ENCODE peak calls at places on chromosomes 6 and 20, in four cellular contexts. R is mammary epithelial cell, N is fibroblast of lung, A is IMR-90. D is an unnamed sample.

GRCh38 chr6:157787080-157787479 is 36.0 kb upstream of the SNX9 start:
- DNase-seq in R (no peak), N (peak), A (peak), D (peak)

GRCh38 chr6:69279805-69280204 is 517.0 kb downstream of the LMBRD1 start:
- DNase-seq in A (no peak), R (no peak), N (no peak), D (no peak)

GRCh38 chr6:7636151-7636550 is 46.2 kb downstream of the SNRNP48 start:
- DNase-seq in A (no peak), N (no peak), R (no peak), D (no peak)

GRCh38 chr6:161137839-161138544 is 135.9 kb downstream of the AGPAT4 start:
- DNase-seq in N (peak), R (peak), A (peak), D (peak)

GRCh38 chr20:8152183-8152582 is 20.1 kb downstream of the PLCB1 start:
- DNase-seq in N (peak), R (no peak), A (peak), D (peak)

GRCh38 chr20:63835031-63835858 is 4.2 kb upstream of the ZBTB46 start:
- DNase-seq in R (peak), A (peak), N (peak), D (peak)

GRCh38 chr20:40953856-40954255 is 74.8 kb upstream of the TOP1 start:
- DNase-seq in A (peak), N (peak), R (no peak), D (peak)

GRCh38 chr6:26478985-26479278 is 21.2 kb upstream of the BTN1A1 start:
- DNase-seq in R (no peak), A (no peak), N (no peak), D (no peak)

GRCh38 chr20:40739841-40740240 is 50.8 kb upstream of the MAFB start:
- DNase-seq in R (no peak), A (no peak), N (no peak), D (no peak)

GRCh38 chr6:56387621-56388413 is 140.4 kb upstream of the COL21A1 start:
- DNase-seq in N (no peak), R (peak), A (no peak), D (no peak)

GRCh38 chr6:38178584-38178886 is 359.0 kb downstream of the ZFAND3 start:
- DNase-seq in A (no peak), R (no peak), N (no peak), D (no peak)

GRCh38 chr20:21235346-21235712 is 67.8 kb upstream of the XRN2 start:
- DNase-seq in R (no peak), N (no peak), A (no peak), D (no peak)

GRCh38 chr20:37570419-37570818 is 42.7 kb upstream of the BLCAP start:
- DNase-seq in A (no peak), R (no peak), N (no peak), D (no peak)

GRCh38 chr6:72246926-72247325 is 360.6 kb downstream of the RIMS1 start:
- DNase-seq in A (peak), N (peak), R (peak), D (no peak)

GRCh38 chr6:43811101-43812099 is 41.4 kb downstream of the VEGFA start:
- DNase-seq in N (no peak), A (peak), R (no peak), D (no peak)

GRCh38 chr6:21371676-21372161 is 221.8 kb upstream of the SOX4 start:
- DNase-seq in R (peak), N (peak), A (no peak), D (peak)

DNA sequence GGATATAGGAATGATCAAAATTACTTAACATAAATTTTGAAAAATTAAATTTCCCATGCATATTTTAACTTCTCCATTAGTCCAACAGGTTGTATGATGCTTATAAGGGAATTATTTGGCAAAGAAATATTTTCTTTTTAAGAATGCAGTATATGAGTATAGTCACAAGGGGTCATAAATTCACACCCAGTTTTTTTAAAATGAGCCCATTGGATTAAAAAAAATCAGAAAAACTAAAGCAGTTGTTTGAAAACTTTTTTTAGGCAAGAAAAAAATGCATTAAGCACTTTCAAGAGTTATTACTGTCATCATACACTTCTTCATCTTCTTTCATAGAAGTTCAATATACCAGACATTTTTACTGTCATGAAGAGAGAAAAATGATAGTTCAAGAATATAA is 404.2 kb upstream of the FLRT3 start:
- DNase-seq in N (no peak), R (no peak), A (no peak), D (no peak)
- H2AFZ ChIP-seq in N (no peak), R (no peak), A (no peak), D (no peak)

DNA sequence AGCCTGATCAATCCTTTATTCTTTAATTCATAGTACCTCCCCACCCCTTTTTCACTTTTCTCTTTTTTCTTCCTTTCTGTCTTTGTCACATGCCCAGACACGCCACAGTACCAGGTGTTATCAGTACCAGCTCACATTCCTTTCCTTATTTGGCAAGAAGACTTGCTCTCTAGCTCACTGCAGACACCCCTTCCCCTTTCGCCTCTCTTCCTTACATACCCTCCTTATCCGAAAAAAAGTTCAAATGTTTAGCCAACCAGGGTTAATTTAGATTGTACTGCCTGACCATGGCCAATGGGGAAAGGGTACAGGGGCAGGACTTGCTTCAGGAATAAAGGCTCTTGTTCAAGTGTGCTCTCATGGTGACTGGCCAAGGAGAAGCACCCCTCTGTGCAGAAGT is 9.3 kb upstream of the SIRPB2 start:
- DNase-seq in R (peak), A (no peak), N (no peak), D (no peak)
- H2AFZ ChIP-seq in R (peak), A (no peak), N (no peak), D (no peak)

GRCh38 chr6:108944707-108945685 is 96.8 kb downstream of the ARMC2 start:
- DNase-seq in N (peak), A (peak), R (peak), D (peak)
- H2AFZ ChIP-seq in N (peak), A (peak), R (peak), D (peak)

GRCh38 chr6:150692604-150693003 is 92.9 kb downstream of the PLEKHG1 start:
- DNase-seq in A (no peak), R (no peak), N (no peak), D (no peak)

GRCh38 chr6:150689900-150690590 is 90.4 kb downstream of the PLEKHG1 start:
- DNase-seq in A (no peak), R (no peak), N (no peak), D (no peak)

GRCh38 chr6:150691463-150691862 is 91.8 kb downstream of the PLEKHG1 start:
- DNase-seq in A (no peak), R (no peak), N (no peak), D (no peak)

GRCh38 chr6:150693404-150693803 is 93.7 kb downstream of the PLEKHG1 start:
- DNase-seq in A (no peak), N (no peak), R (no peak), D (no peak)

GRCh38 chr6:150690681-150691080 is 91.0 kb downstream of the PLEKHG1 start:
- DNase-seq in N (no peak), A (no peak), R (no peak), D (no peak)
- H2AFZ ChIP-seq in N (no peak), A (no peak), R (no peak), D (no peak)

DNA sequence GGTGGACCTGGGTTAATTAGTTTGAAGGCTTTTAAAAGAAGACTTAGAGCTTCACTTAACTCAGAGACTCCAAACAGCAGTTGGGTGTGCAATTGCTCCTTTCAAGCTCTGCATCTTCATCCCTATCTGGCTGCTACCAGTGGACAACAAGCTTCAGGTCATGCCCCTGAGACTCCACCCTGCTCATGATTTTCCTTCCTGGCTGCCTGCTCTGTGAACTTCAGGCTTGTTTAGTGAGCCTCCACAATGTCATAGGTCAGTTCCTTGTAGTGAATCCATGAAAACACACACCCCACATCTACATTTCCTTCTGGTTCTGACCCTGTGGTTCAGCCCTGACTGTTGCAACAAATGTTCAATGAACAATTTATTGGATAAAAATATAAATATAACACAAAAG is 61.1 kb upstream of the MARCKS start:
- DNase-seq in N (no peak), R (no peak), A (no peak), D (no peak)
- H2AFZ ChIP-seq in N (no peak), R (no peak), A (no peak), D (no peak)

DNA sequence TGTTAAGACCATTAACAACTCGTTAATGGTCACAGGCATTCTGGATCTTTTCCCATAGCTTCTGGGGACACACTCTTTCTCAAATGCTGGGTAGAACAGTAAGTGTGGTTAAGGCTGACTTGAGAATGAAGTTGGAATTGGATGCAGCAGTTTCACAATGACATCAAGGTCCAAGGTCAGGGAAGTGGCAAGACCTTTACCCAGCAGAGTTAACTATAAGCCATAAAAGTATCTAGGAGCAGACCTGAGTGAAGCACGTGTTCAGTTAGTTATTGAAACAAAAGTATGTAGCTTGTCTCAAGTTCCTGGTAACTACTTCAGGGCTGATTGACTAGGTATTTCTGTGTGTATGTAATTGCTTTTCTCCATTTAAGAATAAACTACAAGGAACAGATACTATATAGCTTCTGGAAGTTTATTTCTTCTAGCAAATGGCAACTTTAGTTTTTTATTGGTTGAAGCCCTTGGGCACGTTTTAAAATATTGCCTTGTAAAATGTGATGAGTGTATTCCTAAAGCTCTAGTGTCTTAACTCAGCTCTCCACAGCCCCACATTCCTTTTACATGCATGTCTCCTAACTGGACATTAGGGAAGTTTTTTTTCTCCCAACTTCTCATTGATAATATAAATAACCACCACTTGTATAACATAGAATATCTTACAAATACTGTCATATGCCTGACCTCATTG is 479.0 kb upstream of the CITED2 start:
- DNase-seq in A (peak), N (no peak), R (no peak), D (peak)
- H2AFZ ChIP-seq in A (peak), N (no peak), R (no peak), D (peak)

GRCh38 chr20:5109276-5109675 is 10.5 kb downstream of the PCNA start:
- DNase-seq in N (no peak), R (no peak), A (no peak), D (no peak)

GRCh38 chr20:5118220-5119142 is 1.3 kb downstream of the PCNA start:
- DNase-seq in A (no peak), R (no peak), N (no peak), D (peak)

GRCh38 chr20:5114403-5114802 is 5.4 kb downstream of the PCNA start:
- DNase-seq in N (no peak), R (no peak), A (no peak), D (no peak)

GRCh38 chr20:5116875-5117274 is 2.9 kb downstream of the PCNA start:
- DNase-seq in R (no peak), A (no peak), N (no peak), D (no peak)

GRCh38 chr20:5113615-5113986 is 6.2 kb downstream of the PCNA start:
- DNase-seq in R (no peak), A (no peak), N (no peak), D (no peak)
- H2AFZ ChIP-seq in R (peak), A (peak), N (peak), D (peak)

D was measured in GM23248.